ENCODE peak calls at places on chromosomes 16 and 17, in four cellular contexts. J is stomach; K is pancreas; R is CD4-positive, alpha-beta T cell. X is an unnamed sample.

GRCh38 chr16:73140944-73141343 is 93.0 kb upstream of the ZFHX3 start:
- DNase-seq in R (no peak), J (no peak), K (no peak), X (no peak)

GRCh38 chr17:63358111-63358839 is 87.8 kb downstream of the CYB561 start:
- DNase-seq in K (no peak), J (no peak), R (no peak), X (no peak)

GRCh38 chr17:28698253-28698941 is 13.3 kb downstream of the PROCA1 start:
- DNase-seq in R (no peak), K (no peak), J (peak; percentile 76), X (peak; percentile 95)

GRCh38 chr16:4696905-4697866 is 3.8 kb downstream of the NUDT16L1 start:
- DNase-seq in J (no peak), R (no peak), K (no peak), X (no peak)

GRCh38 chr17:35345926-35346771 is 27.3 kb downstream of the SLFN11 start:
- DNase-seq in J (peak; percentile 30), R (no peak), K (peak; percentile 59), X (peak; percentile 71)

GRCh38 chr17:58703137-58703846 is 10.9 kb downstream of the RAD51C start:
- DNase-seq in K (no peak), R (no peak), J (no peak), X (no peak)

GRCh38 chr17:74862919-74863318 is 3.2 kb upstream of the GRIN2C start:
- DNase-seq in R (no peak), K (no peak), J (no peak), X (no peak)

GRCh38 chr16:81350306-81350615 is 35.5 kb downstream of the GAN start:
- DNase-seq in R (no peak), K (no peak), J (no peak), X (no peak)

GRCh38 chr16:85829266-85829665 is 29.8 kb downstream of the COX4I1 start:
- DNase-seq in J (no peak), K (no peak), R (no peak), X (no peak)

GRCh38 chr16:30786936-30787612 is at the start of gene ZNF629:
- DNase-seq in J (peak; percentile 71), K (peak; percentile 74), R (peak; percentile 29), X (peak; percentile 78)

GRCh38 chr16:54033747-54034146 is 252.8 kb downstream of the IRX3 start:
- DNase-seq in K (no peak), J (no peak), R (no peak), X (no peak)

GRCh38 chr16:3193221-3194212 is 5.5 kb downstream of the OR1F1 start:
- DNase-seq in K (no peak), J (no peak), R (no peak), X (no peak)

GRCh38 chr16:15572329-15573001 is 70.5 kb downstream of the MARF1 start:
- DNase-seq in R (no peak), K (no peak), J (no peak), X (peak; percentile 65)
- H3K9me3 ChIP-seq in R (no peaks in the 10 kb centered on the region), K (no peaks in the 10 kb centered on the region), J (no peaks in the 10 kb centered on the region), X (no peaks in the 10 kb centered on the region)

GRCh38 chr17:47358652-47359051 is 34.9 kb downstream of the EFCAB13 start:
- DNase-seq in R (no peak), J (no peak), K (no peak), X (no peak)

GRCh38 chr17:47367257-47367656 is 43.5 kb downstream of the EFCAB13 start:
- DNase-seq in J (no peak), K (no peak), R (no peak), X (no peak)

GRCh38 chr17:47368262-47368661 is 44.5 kb downstream of the EFCAB13 start:
- DNase-seq in R (no peak), J (no peak), K (no peak), X (peak; percentile 18)

GRCh38 chr17:47363171-47363570 is 39.4 kb downstream of the EFCAB13 start:
- DNase-seq in J (no peak), R (no peak), K (no peak), X (no peak)
- H3K9me3 ChIP-seq in J (no peaks in the 10 kb centered on the region), R (no peaks in the 10 kb centered on the region), K (no peaks in the 10 kb centered on the region), X (peaks cover 4% of the 10 kb centered on the region)

GRCh38 chr17:70297397-70297796 is 128.1 kb downstream of the KCNJ2 start:
- DNase-seq in J (no peak), R (no peak), K (no peak), X (no peak)

GRCh38 chr17:70298929-70299529 is 129.7 kb downstream of the KCNJ2 start:
- DNase-seq in R (no peak), J (no peak), K (no peak), X (no peak)

GRCh38 chr17:70295329-70295728 is 126.0 kb downstream of the KCNJ2 start:
- DNase-seq in K (no peak), J (no peak), R (no peak), X (no peak)

GRCh38 chr17:70295732-70296131 is 126.4 kb downstream of the KCNJ2 start:
- DNase-seq in J (no peak), K (no peak), R (no peak), X (no peak)

DNA sequence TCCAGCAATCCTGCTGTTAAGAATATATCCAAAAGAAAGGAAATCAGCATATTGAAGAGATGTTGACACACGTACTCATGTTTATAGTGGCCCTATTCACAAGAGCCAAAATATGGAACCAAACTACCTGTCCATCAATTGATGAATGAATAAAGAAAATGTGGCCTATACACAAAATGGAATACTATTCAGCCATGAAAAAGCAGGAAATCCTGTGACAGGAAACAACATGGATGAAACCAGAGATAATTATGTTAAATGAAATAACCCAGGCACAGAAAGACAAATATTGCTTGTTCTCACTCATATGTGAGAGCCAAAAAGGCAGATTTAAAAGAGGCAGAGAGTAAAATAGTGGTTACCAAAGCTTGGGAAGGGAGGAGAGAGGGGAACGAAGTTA is 127.1 kb downstream of the KCNJ2 start:
- DNase-seq in R (no peak), K (no peak), J (no peak), X (no peak)
- H3K9me3 ChIP-seq in R (no peaks in the 10 kb centered on the region), K (no peaks in the 10 kb centered on the region), J (no peaks in the 10 kb centered on the region), X (no peaks in the 10 kb centered on the region)

GRCh38 chr16:35565626-35566025 is 2106.2 kb downstream of the TP53TG3F start:
- DNase-seq in K (no peak), J (no peak), R (no peak), X (no peak)
- H3K9me3 ChIP-seq in K (no peaks in the 10 kb centered on the region), J (peaks cover 24% of the 10 kb centered on the region), R (no peaks in the 10 kb centered on the region), X (peaks cover 65% of the 10 kb centered on the region)

DNA sequence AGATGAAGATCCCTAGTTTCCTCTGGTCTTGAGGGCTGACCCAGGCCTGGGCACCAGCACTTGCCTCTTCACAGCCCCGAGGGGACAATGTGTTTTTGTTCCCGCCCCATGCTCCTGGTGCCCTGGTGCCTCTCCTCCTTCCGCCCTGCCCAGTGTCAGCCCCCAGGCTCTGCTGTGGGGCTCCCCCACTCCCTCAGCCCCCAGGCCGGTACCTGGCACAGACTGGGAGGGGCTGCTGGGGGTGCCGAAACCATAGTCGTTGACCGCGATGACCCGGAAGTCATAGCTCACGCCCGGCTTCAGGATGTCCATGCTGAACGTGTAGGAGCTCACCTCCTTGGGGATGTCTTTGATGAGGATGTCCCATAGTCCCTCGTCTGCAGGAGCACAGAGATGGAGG is 40.5 kb upstream of the CDC42EP4 start:
- DNase-seq in J (no peak), K (no peak), R (no peak), X (no peak)
- H3K9me3 ChIP-seq in J (no peaks in the 10 kb centered on the region), K (no peaks in the 10 kb centered on the region), R (no peaks in the 10 kb centered on the region), X (no peaks in the 10 kb centered on the region)

X was measured in mucosa of descending colon.